ENCODE peak calls at places on chromosomes 3 and 15, in eight cellular contexts. L, P, S, D, Z, E, T and V are unnamed samples.

GRCh38 chr3:32322311-32322710 is 69.3 kb upstream of the CMTM7 start:
- DNase-seq in P (no peak), D (no peak), E (no peak), Z (no peak), T (no peak), S (no peak), L (no peak), V (no peak)

GRCh38 chr3:196399485-196399945 is 32.7 kb downstream of the UBXN7 start:
- DNase-seq in P (peak), D (no peak), L (no peak), S (no peak), Z (no peak), T (no peak), E (peak), V (no peak)

GRCh38 chr3:78912217-78912616 is 855.6 kb downstream of the ROBO1 start:
- DNase-seq in S (no peak), L (no peak), D (no peak), E (no peak), T (no peak), Z (no peak), P (no peak), V (no peak)

GRCh38 chr3:172040078-172040975 is 949 bp downstream of the FNDC3B start:
- DNase-seq in S (peak), L (peak), Z (peak), P (peak), D (peak), T (peak), E (peak), V (no peak)

GRCh38 chr3:73624363-73625123 is at the start of gene PDZRN3:
- DNase-seq in E (no peak), Z (no peak), D (peak), T (peak), S (no peak), L (no peak), P (no peak), V (no peak)

GRCh38 chr15:40301467-40302179 is 6.1 kb downstream of the PLCB2 start:
- DNase-seq in L (no peak), T (no peak), D (no peak), P (peak), Z (peak), S (no peak), E (no peak), V (no peak)

GRCh38 chr3:187169231-187169960 is 27.9 kb upstream of the RTP1 start:
- DNase-seq in D (no peak), E (no peak), T (no peak), Z (no peak), L (no peak), S (no peak), P (no peak), V (no peak)

GRCh38 chr15:76286231-76286879 is 24.9 kb downstream of the ETFA start:
- DNase-seq in E (no peak), D (no peak), T (no peak), P (no peak), S (peak), L (peak), Z (no peak), V (no peak)

GRCh38 chr3:130490246-130490645 is 26.7 kb upstream of the COL6A6 start:
- DNase-seq in E (no peak), L (no peak), P (no peak), Z (no peak), T (no peak), S (no peak), D (no peak), V (no peak)

GRCh38 chr15:49421991-49422390 is 1.1 kb upstream of the FGF7 start:
- DNase-seq in L (no peak), Z (peak), P (peak), S (no peak), T (peak), E (peak), D (peak), V (no peak)

GRCh38 chr3:52108302-52109232 is 45.7 kb downstream of the POC1A start:
- DNase-seq in L (no peak), T (peak), P (peak), Z (peak), E (no peak), D (no peak), S (no peak), V (no peak)

GRCh38 chr3:109117939-109118338 is at the start of gene MORC1:
- DNase-seq in P (peak), D (no peak), T (no peak), S (no peak), Z (no peak), L (no peak), E (no peak), V (no peak)

GRCh38 chr3:38004415-38005075 is 14.0 kb downstream of the VILL start:
- DNase-seq in P (peak), E (peak), T (peak), L (no peak), Z (peak), S (no peak), D (peak), V (no peak)

GRCh38 chr3:108250626-108251025 is 28.4 kb upstream of the IFT57 start:
- DNase-seq in Z (no peak), D (no peak), L (no peak), P (no peak), T (no peak), S (no peak), E (no peak), V (no peak)

GRCh38 chr3:120170223-120170622 is 76.0 kb upstream of the GSK3B start:
- DNase-seq in Z (no peak), E (peak), D (no peak), S (no peak), T (no peak), P (no peak), L (no peak), V (peak)

GRCh38 chr15:26614734-26615133 is 158.1 kb downstream of the GABRB3 start:
- DNase-seq in E (no peak), L (no peak), S (no peak), Z (no peak), T (no peak), P (no peak), D (no peak), V (no peak)

GRCh38 chr3:13716540-13717221 is 163.2 kb downstream of the WNT7A start:
- DNase-seq in S (no peak), L (no peak), Z (peak), T (no peak), D (peak), P (no peak), E (no peak), V (no peak)

GRCh38 chr3:64290161-64290560 is 64.9 kb upstream of the PRICKLE2 start:
- DNase-seq in S (no peak), T (no peak), P (no peak), Z (no peak), D (no peak), E (no peak), L (no peak), V (no peak)

GRCh38 chr3:136994772-136995516 is 37.2 kb downstream of the IL20RB start:
- DNase-seq in P (no peak), D (peak), E (no peak), T (peak), L (no peak), S (no peak), Z (no peak), V (no peak)

GRCh38 chr3:177448987-177449975 is 252.0 kb upstream of the TBL1XR1 start:
- DNase-seq in P (no peak), D (no peak), L (no peak), S (no peak), T (no peak), E (no peak), Z (peak), V (no peak)

GRCh38 chr3:50503947-50504346 is 513 bp upstream of the CACNA2D2 start:
- DNase-seq in Z (no peak), L (no peak), T (no peak), E (no peak), P (no peak), S (no peak), D (no peak), V (no peak)
- TF ChIP-seq POLR2AphosphoS5 in Z (no peak), L (no peak), T (no peak), E (no peak), P (no peak), S (no peak), D (no peak), V (no peak)

DNA sequence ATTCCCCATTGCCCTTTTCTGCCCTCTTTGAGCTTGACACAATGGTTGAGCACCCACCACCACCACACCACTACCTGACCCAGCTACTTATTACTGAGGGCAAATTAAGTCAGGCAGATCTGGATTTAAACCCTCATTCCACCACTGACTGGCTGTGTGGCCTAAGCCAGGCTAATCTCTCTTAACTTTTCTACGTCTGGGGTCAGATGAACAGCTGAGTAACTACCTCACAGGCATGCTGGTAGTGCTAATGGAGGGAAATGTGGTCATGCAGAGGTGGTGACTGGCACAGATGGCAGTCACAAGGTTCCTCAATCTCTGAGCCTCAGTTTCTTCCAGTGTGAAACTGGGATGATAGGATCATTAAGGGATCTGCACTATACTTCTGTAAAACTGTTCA is 4.3 kb upstream of the MRPS25 start:
- DNase-seq in E (no peak), L (no peak), T (no peak), S (no peak), P (no peak), Z (no peak), D (no peak), V (no peak)
- TF ChIP-seq POLR2A in E (no peak), L (no peak), T (no peak), S (no peak), P (no peak), Z (no peak), D (no peak), V (no peak)

GRCh38 chr3:161323926-161324621 is 47.2 kb downstream of the SPTSSB start:
- DNase-seq in L (no peak), S (no peak), D (no peak), P (no peak), Z (no peak), T (no peak), E (no peak), V (no peak)

GRCh38 chr3:161325059-161325458 is 46.3 kb downstream of the SPTSSB start:
- DNase-seq in L (no peak), T (no peak), E (no peak), D (no peak), P (no peak), S (no peak), Z (no peak), V (no peak)

GRCh38 chr3:161317077-161317476 is 54.2 kb downstream of the SPTSSB start:
- DNase-seq in T (no peak), L (no peak), P (no peak), S (no peak), D (no peak), E (no peak), Z (no peak), V (no peak)

GRCh38 chr3:161322781-161323568 is 48.3 kb downstream of the SPTSSB start:
- DNase-seq in L (no peak), P (no peak), T (no peak), Z (no peak), D (no peak), S (no peak), E (no peak), V (no peak)

DNA sequence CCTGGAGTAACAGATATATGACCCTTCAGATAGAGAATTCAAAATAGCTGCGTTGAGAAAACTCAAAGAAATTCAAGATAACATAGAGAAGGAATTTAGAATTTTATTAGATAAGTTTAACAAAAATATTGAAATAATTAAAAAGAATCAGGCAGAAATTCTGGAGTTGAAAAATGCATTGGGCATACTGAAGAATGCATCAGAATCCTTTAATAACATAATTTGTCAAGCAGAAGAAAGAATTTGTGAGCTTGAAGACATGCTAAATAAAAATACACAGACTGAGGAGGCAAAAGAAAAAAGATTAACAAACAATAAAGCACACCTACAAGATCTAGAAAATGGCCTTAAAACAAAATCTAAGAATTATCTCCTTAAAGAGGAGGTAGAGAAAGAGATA is 50.5 kb downstream of the SPTSSB start:
- DNase-seq in L (no peak), S (no peak), Z (no peak), P (no peak), E (no peak), T (no peak), D (no peak), V (no peak)
- TF ChIP-seq POLR2AphosphoS5 in L (no peak), S (no peak), Z (no peak), P (no peak), E (no peak), T (no peak), D (no peak), V (no peak)

GRCh38 chr3:11569156-11569741 is 74.5 kb downstream of the VGLL4 start:
- DNase-seq in D (no peak), L (no peak), T (no peak), Z (no peak), S (no peak), E (no peak), P (no peak), V (peak)

GRCh38 chr3:11568503-11569155 is 75.1 kb downstream of the VGLL4 start:
- DNase-seq in S (no peak), E (peak), L (no peak), T (peak), P (no peak), Z (no peak), D (no peak), V (no peak)

GRCh38 chr3:11566916-11567315 is 76.8 kb downstream of the VGLL4 start:
- DNase-seq in P (peak), S (no peak), T (no peak), Z (no peak), E (no peak), D (no peak), L (no peak), V (peak)

GRCh38 chr3:11566478-11566877 is 77.2 kb downstream of the VGLL4 start:
- DNase-seq in P (no peak), D (no peak), Z (no peak), L (no peak), T (no peak), E (no peak), S (no peak), V (no peak)

DNA sequence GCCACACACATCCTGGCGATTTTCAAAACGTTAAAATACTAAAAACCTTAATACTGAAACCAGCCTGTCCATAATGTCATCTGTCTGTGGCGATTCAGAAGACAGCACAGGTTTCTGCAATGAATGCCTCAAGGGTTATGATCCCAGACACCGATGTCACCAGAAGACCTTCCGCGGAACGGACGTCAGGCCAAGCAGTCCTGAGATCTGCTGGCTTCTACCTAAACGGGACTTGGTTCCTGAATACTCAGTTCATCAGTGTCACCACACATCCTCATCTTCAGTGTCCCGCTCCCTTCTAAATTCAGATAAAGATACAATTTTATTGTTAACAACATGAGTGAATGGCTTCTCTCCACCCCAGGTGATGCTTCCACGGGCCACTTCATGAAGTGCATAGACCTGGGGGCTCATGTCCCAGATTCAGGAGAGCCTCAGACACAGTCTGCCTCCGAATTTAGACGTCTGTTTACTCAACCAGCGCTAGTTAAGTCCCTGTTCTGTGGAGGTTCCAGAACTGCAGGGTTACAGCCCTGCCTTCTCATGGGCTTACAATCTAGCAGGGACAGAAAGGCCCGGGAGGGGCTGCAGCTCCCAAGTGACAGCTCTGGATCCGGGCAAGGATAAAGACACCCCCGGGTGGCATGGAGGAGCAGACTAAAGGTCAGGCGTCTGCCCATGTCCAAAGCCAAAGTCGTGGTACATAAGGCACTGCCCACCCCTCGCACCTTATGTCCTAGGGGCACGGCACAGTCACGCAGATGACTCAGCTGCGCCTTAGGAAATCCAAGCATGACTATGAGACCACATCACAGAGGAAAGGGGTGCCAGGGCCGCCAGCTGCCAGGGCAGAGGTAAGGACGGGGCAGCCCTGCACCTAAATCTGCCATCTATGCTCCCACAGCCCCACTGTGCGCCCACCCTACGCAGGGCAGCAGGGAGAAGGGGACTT is 75.9 kb downstream of the VGLL4 start:
- DNase-seq in Z (no peak), L (no peak), P (no peak), D (no peak), E (peak), S (no peak), T (no peak), V (no peak)
- TF ChIP-seq POLR2A in Z (no peak), L (no peak), P (no peak), D (no peak), E (no peak), S (no peak), T (no peak), V (no peak)

GRCh38 chr3:141370065-141370533 is 1.8 kb downstream of the ZBTB38 start:
- DNase-seq in P (peak), T (peak), E (peak), Z (no peak), L (peak), D (peak), S (peak), V (no peak)

GRCh38 chr3:141367038-141367730 is 1.1 kb upstream of the ZBTB38 start:
- DNase-seq in L (no peak), Z (no peak), E (peak), D (no peak), S (no peak), P (peak), T (peak), V (no peak)

GRCh38 chr3:141368925-141369794 is 856 bp downstream of the ZBTB38 start:
- DNase-seq in L (no peak), D (no peak), Z (no peak), S (no peak), T (no peak), P (peak), E (no peak), V (no peak)

GRCh38 chr3:141366285-141367037 is 1.8 kb upstream of the ZBTB38 start:
- DNase-seq in E (peak), D (peak), P (peak), L (no peak), Z (no peak), T (peak), S (no peak), V (peak)

GRCh38 chr3:141368062-141368924 is at the start of gene ZBTB38:
- DNase-seq in D (peak), P (peak), E (peak), S (no peak), Z (peak), L (peak), T (peak), V (no peak)
- TF ChIP-seq POLR2AphosphoS5 in D (peak), P (peak), E (peak), S (no peak), Z (peak), L (no peak), T (peak), V (peak)

GRCh38 chr3:54941690-54942362 is 14.0 kb upstream of the LRTM1 start:
- DNase-seq in Z (no peak), S (no peak), T (no peak), L (no peak), P (no peak), D (no peak), E (no peak), V (no peak)
- TF ChIP-seq POLR2A in Z (no peak), S (no peak), T (no peak), L (no peak), P (no peak), D (no peak), E (no peak), V (no peak)